ENCODE peak calls at places on chromosomes 7 and 10, in four cellular contexts. Y, J, G and W are unnamed samples.

GRCh38 chr7:117715784-117716445 is 157.3 kb downstream of the CTTNBP2 start:
- DNase-seq in G (no peak), Y (peak), J (no peak), W (no peak)

GRCh38 chr10:44859546-44860285 is 51.4 kb upstream of the TMEM72 start:
- DNase-seq in J (no peak), Y (no peak), G (no peak), W (no peak)

GRCh38 chr7:130865408-130866236 is 131.6 kb upstream of the KLF14 start:
- DNase-seq in Y (peak), J (no peak), G (no peak), W (no peak)

GRCh38 chr7:55124989-55125875 is 106.4 kb downstream of the EGFR start:
- DNase-seq in G (no peak), J (no peak), Y (no peak), W (peak)

GRCh38 chr7:125195156-125195555 is 265.5 kb upstream of the POT1 start:
- DNase-seq in Y (peak), J (no peak), G (no peak), W (no peak)

GRCh38 chr10:78944658-78945333 is 124.0 kb upstream of the ZMIZ1 start:
- DNase-seq in J (no peak), G (no peak), Y (peak), W (peak)

GRCh38 chr7:122100021-122100420 is 44.0 kb downstream of the AASS start:
- DNase-seq in J (no peak), Y (peak), G (no peak), W (no peak)

GRCh38 chr10:6136215-6137201 is 47.7 kb downstream of the RBM17 start:
- DNase-seq in J (no peak), Y (peak), G (no peak), W (no peak)

GRCh38 chr10:125152646-125153368 is 7.6 kb downstream of the CTBP2 start:
- DNase-seq in G (peak), J (peak), Y (no peak), W (peak)

GRCh38 chr10:91197044-91197651 is 23.3 kb upstream of the PCGF5 start:
- DNase-seq in J (no peak), G (no peak), Y (peak), W (no peak)

GRCh38 chr7:128063025-128063560 is 31.9 kb upstream of the LRRC4 start:
- DNase-seq in G (no peak), Y (no peak), J (no peak), W (no peak)

GRCh38 chr7:106276513-106276912 is 8.3 kb downstream of the NAMPT start:
- DNase-seq in G (no peak), J (no peak), Y (peak), W (no peak)

GRCh38 chr10:119616879-119617580 is 20.3 kb upstream of the TIAL1 start:
- DNase-seq in G (no peak), J (no peak), Y (peak), W (no peak)

GRCh38 chr7:45410893-45411292 is 163.3 kb upstream of the ADCY1 start:
- DNase-seq in Y (no peak), J (no peak), G (no peak), W (no peak)

GRCh38 chr10:48505394-48506112 is 99.3 kb downstream of the ARHGAP22 start:
- DNase-seq in G (no peak), Y (no peak), J (no peak), W (no peak)

GRCh38 chr10:73039635-73040034 is 57.0 kb downstream of the P4HA1 start:
- DNase-seq in Y (peak), G (no peak), J (no peak), W (no peak)

GRCh38 chr10:16741540-16741939 is 75.7 kb downstream of the RSU1 start:
- DNase-seq in J (no peak), G (no peak), Y (no peak), W (no peak)

GRCh38 chr10:121092341-121093099 is 241.4 kb downstream of the WDR11 start:
- DNase-seq in Y (no peak), J (no peak), G (no peak), W (no peak)

GRCh38 chr7:82677493-82677892 is 233.9 kb upstream of the CACNA2D1 start:
- DNase-seq in J (no peak), G (no peak), Y (no peak), W (no peak)

GRCh38 chr7:47185193-47185592 is 396.7 kb downstream of the TNS3 start:
- DNase-seq in Y (no peak), J (no peak), G (no peak), W (no peak)